ENCODE peak calls at places on chromosome 10, in ten cellular contexts. P, N, O, G, V, Y, S, A, Z and C are unnamed samples.

GRCh38 chr10:113071446-113071845 is 121.4 kb downstream of the TCF7L2 start:
- DNase-seq in P (no peak), Z (no peak), N (no peak), G (no peak), S (no peak), A (no peak), O (peak; percentile 16), Y (no peak), V (no peak), C (no peak)

GRCh38 chr10:43214071-43214955 is 52.6 kb downstream of the RASGEF1A start:
- DNase-seq in O (peak; percentile 69), A (no peak), S (peak; percentile 71), N (no peak), V (peak; percentile 72), G (no peak), Z (no peak), P (no peak), Y (no peak), C (peak; percentile 50)

GRCh38 chr10:17878896-17879295 is 69.7 kb downstream of the MRC1 start:
- DNase-seq in P (no peak), S (no peak), Y (no peak), V (no peak), G (no peak), A (no peak), N (no peak), O (no peak), Z (no peak), C (no peak)

GRCh38 chr10:37813763-37814162 is 43.6 kb downstream of the ZNF248 start:
- DNase-seq in A (no peak), V (no peak), O (no peak), N (no peak), S (no peak), Y (no peak), G (no peak), Z (no peak), P (no peak), C (no peak)

GRCh38 chr10:132349766-132350165 is 17.8 kb downstream of the LRRC27 start:
- DNase-seq in O (no peak), V (no peak), S (no peak), Z (no peak), Y (no peak), P (no peak), A (no peak), G (no peak), N (no peak), C (no peak)

GRCh38 chr10:97780991-97781540 is 9.3 kb upstream of the SFRP5 start:
- DNase-seq in P (no peak), Z (no peak), N (no peak), S (no peak), O (no peak), Y (no peak), V (no peak), G (no peak), A (no peak), C (no peak)

GRCh38 chr10:58818889-58819288 is 306.2 kb downstream of the BICC1 start:
- DNase-seq in S (no peak), A (peak; percentile 55), P (peak; percentile 16), O (peak; percentile 32), N (no peak), G (no peak), Z (no peak), V (no peak), Y (no peak), C (no peak)

GRCh38 chr10:34319197-34319846 is 495.8 kb downstream of the PARD3 start:
- DNase-seq in Y (peak; percentile 71), A (peak; percentile 85), N (no peak), P (peak; percentile 51), Z (no peak), O (peak; percentile 96), V (peak; percentile 76), G (peak; percentile 10), S (peak; percentile 66), C (peak; percentile 79)